ENCODE peak calls at places on chromosomes 6 and 20, in five cellular contexts. B, F, N, S and P are unnamed samples.

GRCh38 chr6:20569000-20569610 is 34.8 kb downstream of the CDKAL1 start:
- DNase-seq in N (no peak), B (no peak), S (no peak), F (peak; percentile 17), P (no peak)

GRCh38 chr20:51119914-51120313 is 97.0 kb upstream of the KCNG1 start:
- DNase-seq in N (no peak), F (no peak), S (no peak), B (no peak), P (no peak)

GRCh38 chr20:17967595-17968365 is 814 bp downstream of the SNX5 start:
- DNase-seq in N (no peak), B (no peak), S (peak; percentile 20), F (peak; percentile 28), P (peak; percentile 23)

GRCh38 chr6:36033935-36034334 is 6.3 kb downstream of the MAPK14 start:
- DNase-seq in S (no peak), N (no peak), F (peak; percentile 23), B (no peak), P (no peak)

GRCh38 chr6:28107506-28107905 is 16.9 kb upstream of the ZSCAN16 start:
- DNase-seq in S (no peak), N (no peak), B (no peak), F (no peak), P (no peak)

GRCh38 chr20:31901615-31902014 is 31.2 kb downstream of the TTLL9 start:
- DNase-seq in F (no peak), B (no peak), S (no peak), N (no peak), P (no peak)

GRCh38 chr20:25239387-25240370 is 8.2 kb upstream of the PYGB start:
- DNase-seq in N (no peak), F (no peak), S (no peak), B (peak; percentile 58), P (no peak)

GRCh38 chr20:53148764-53149163 is 176.6 kb downstream of the TSHZ2 start:
- DNase-seq in B (no peak), S (no peak), F (no peak), N (no peak), P (no peak)

GRCh38 chr20:49516916-49517315 is 34.4 kb upstream of the KCNB1 start:
- DNase-seq in B (no peak), N (no peak), F (no peak), S (no peak), P (no peak)

GRCh38 chr6:134199848-134200606 is 117.9 kb downstream of the SGK1 start:
- DNase-seq in B (no peak), N (no peak), F (no peak), S (no peak), P (no peak)

GRCh38 chr6:135093578-135093977 is 39.0 kb upstream of the HBS1L start:
- DNase-seq in B (no peak), F (no peak), S (no peak), N (no peak), P (no peak)

GRCh38 chr6:152458648-152459047 is 178.5 kb downstream of the SYNE1 start:
- DNase-seq in B (no peak), F (peak; percentile 26), S (no peak), N (no peak), P (no peak)

GRCh38 chr6:96570053-96570452 is 7.1 kb downstream of the FHL5 start:
- DNase-seq in B (no peak), S (no peak), F (no peak), N (no peak), P (no peak)

GRCh38 chr6:81895511-81896185 is 143.2 kb upstream of the TENT5A start:
- DNase-seq in F (peak; percentile 93), N (no peak), S (no peak), B (no peak), P (peak; percentile 49)